ENCODE peak calls at places on chromosomes 12 and 14, in eight cellular contexts. D is cardiac muscle cell, A is stomach, Y is astrocyte, U is prostate gland, J is thyroid gland, L is heart left ventricle, P is aorta. O is an unnamed sample.
A peak's percentile ranks its signal among the peaks of the same experiment; 100 is the strongest.

GRCh38 chr14:22534547-22534946 is 54.5 kb downstream of the DAD1 start:
- DNase-seq in P (no peak), L (no peak), A (no peak), U (no peak), J (no peak), Y (no peak), D (no peak), O (no peak)

GRCh38 chr14:99605299-99605961 is 1.4 kb upstream of the CCDC85C start:
- DNase-seq in Y (peak; percentile 62), A (peak; percentile 74), U (peak; percentile 65), L (peak; percentile 56), D (peak; percentile 62), J (peak; percentile 59), P (peak; percentile 64), O (peak; percentile 76)

GRCh38 chr12:26280869-26281268 is 85.5 kb downstream of the SSPN start:
- DNase-seq in A (no peak), J (peak; percentile 57), L (no peak), U (no peak), D (no peak), P (no peak), Y (no peak), O (no peak)

GRCh38 chr12:39672976-39673375 is 53.4 kb upstream of the ABCD2 start:
- DNase-seq in A (no peak), P (no peak), L (no peak), D (no peak), J (no peak), Y (no peak), U (no peak), O (no peak)

GRCh38 chr14:78721756-78722455 is 551.7 kb downstream of the NRXN3 start:
- DNase-seq in U (no peak), Y (no peak), L (no peak), P (no peak), D (no peak), J (no peak), A (no peak), O (no peak)

GRCh38 chr14:64945431-64945830 is 2.9 kb upstream of the GPX2 start:
- DNase-seq in A (no peak), P (no peak), Y (no peak), J (no peak), L (no peak), U (no peak), D (no peak), O (no peak)

GRCh38 chr12:9022592-9022991 is 33.2 kb downstream of the KLRG1 start:
- DNase-seq in U (no peak), Y (no peak), D (no peak), A (no peak), L (no peak), J (no peak), P (no peak), O (no peak)

GRCh38 chr12:120468271-120468845 is 1.2 kb downstream of the SRSF9 start:
- DNase-seq in A (peak; percentile 44), L (peak; percentile 30), Y (peak; percentile 51), J (peak; percentile 41), P (peak; percentile 52), U (no peak), D (peak; percentile 78), O (peak; percentile 58)

GRCh38 chr12:27969901-27970390 is 2.6 kb downstream of the PTHLH start:
- DNase-seq in P (peak; percentile 59), U (peak; percentile 56), L (peak; percentile 50), A (peak; percentile 72), J (peak; percentile 69), D (peak; percentile 73), Y (peak; percentile 75), O (peak; percentile 56)

GRCh38 chr12:52716061-52716460 is 12.7 kb upstream of the KRT77 start:
- DNase-seq in D (no peak), P (no peak), Y (no peak), A (no peak), L (no peak), U (no peak), J (no peak), O (no peak)

GRCh38 chr12:3293013-3293412 is 198.0 kb upstream of the PRMT8 start:
- DNase-seq in P (no peak), D (no peak), A (no peak), U (no peak), J (no peak), L (no peak), Y (no peak), O (no peak)

GRCh38 chr12:49967777-49968250 is 4.9 kb upstream of the AQP6 start:
- DNase-seq in Y (no peak), U (no peak), P (no peak), D (no peak), L (no peak), J (no peak), A (no peak), O (no peak)

GRCh38 chr12:114669501-114670256 is 14.3 kb downstream of the TBX3 start:
- DNase-seq in A (no peak), U (no peak), P (no peak), D (no peak), J (peak; percentile 82), Y (no peak), L (no peak), O (no peak)

GRCh38 chr14:92190768-92191167 is 69.0 kb downstream of the CPSF2 start:
- DNase-seq in P (no peak), D (no peak), U (no peak), A (no peak), Y (no peak), L (no peak), J (no peak), O (no peak)

GRCh38 chr14:81206115-81206514 is 14.6 kb downstream of the GTF2A1 start:
- DNase-seq in P (no peak), A (no peak), U (no peak), L (no peak), J (no peak), D (no peak), Y (no peak), O (no peak)

GRCh38 chr14:96245710-96246534 is 10.1 kb upstream of the BDKRB1 start:
- DNase-seq in Y (peak; percentile 84), L (no peak), A (no peak), J (no peak), U (no peak), P (no peak), D (peak; percentile 73), O (no peak)
- H3K36me3 ChIP-seq in Y (no peaks in the 10 kb centered on the region), L (no peaks in the 10 kb centered on the region), A (no peaks in the 10 kb centered on the region), J (peaks cover 7% of the 10 kb centered on the region), U (no peaks in the 10 kb centered on the region), P (no peaks in the 10 kb centered on the region), D (no peaks in the 10 kb centered on the region), O (no peaks in the 10 kb centered on the region)

GRCh38 chr14:68626386-68626785 is 166.5 kb downstream of the ZFP36L1 start:
- DNase-seq in Y (no peak), L (peak; percentile 65), P (peak; percentile 62), A (no peak), J (peak; percentile 22), D (no peak), U (no peak), O (no peak)

GRCh38 chr14:68625366-68626090 is 167.3 kb downstream of the ZFP36L1 start:
- DNase-seq in L (no peak), U (no peak), A (no peak), J (no peak), P (no peak), D (no peak), Y (no peak), O (no peak)

GRCh38 chr14:68623307-68623706 is 169.6 kb downstream of the ZFP36L1 start:
- DNase-seq in D (no peak), U (no peak), P (no peak), L (no peak), A (no peak), J (no peak), Y (no peak), O (no peak)

GRCh38 chr14:68623828-68624227 is 169.0 kb downstream of the ZFP36L1 start:
- DNase-seq in P (no peak), Y (no peak), D (no peak), A (no peak), L (no peak), J (no peak), U (no peak), O (no peak)

DNA sequence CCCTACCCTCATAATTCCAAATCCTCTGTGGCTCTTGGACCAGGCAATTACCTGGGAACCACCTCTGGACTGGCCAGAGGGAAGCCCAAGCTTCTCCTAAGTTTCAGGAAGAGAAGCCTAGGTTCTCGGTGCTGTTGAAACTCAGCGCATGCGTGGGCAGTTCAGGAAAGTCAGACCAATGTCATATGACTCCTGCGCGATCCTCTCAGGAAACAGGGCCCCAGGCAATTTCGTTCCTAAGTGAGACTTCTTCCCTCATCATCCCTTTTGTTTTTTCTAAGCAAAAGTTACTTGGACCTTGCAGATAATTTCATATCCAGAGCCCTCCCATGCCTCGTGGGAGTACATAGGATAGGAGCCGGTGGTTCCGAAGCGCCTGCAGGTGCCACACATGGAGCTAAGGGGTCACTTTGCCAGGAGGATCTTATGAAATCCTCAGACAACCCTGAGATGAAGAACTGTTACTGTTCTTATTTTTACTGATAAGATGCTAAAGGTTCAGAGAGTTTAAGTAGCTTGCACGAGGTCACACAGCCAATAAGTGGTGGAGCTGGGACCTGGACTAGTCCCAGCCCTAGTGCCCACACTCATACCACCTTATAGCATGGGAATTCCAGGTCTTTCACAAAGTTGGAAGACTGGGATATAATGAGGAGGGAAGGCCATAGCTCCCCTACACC is 168.2 kb downstream of the ZFP36L1 start:
- DNase-seq in D (no peak), Y (no peak), L (no peak), A (no peak), J (no peak), U (no peak), P (peak; percentile 66), O (peak; percentile 75)
- H3K4me3 ChIP-seq in D (no peak overlapping the region), Y (no peak overlapping the region), L (no peak overlapping the region), A (no peak overlapping the region), J (no peak overlapping the region), U (no peak overlapping the region), P (no peak overlapping the region), O (no peak overlapping the region)

DNA sequence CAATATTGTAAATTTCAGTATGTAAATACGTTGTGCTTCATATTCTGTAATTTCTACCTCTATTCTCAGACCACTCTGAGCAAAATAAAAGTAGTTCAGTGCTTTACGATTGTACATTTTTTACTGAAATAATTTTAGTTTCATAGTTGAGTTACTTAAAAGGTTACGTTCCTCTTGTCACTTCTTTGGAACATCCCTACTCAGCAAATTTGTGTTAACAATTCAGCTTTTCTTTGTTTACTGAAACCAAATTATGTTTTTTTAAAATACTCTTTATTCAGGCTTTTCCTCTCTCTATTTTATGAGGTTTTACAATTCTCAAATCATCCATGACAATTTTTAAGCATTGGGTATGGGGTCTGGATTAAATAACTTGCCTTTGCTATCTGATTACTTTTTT is 25.8 kb downstream of the CPSF6 start:
- DNase-seq in J (no peak), U (no peak), L (no peak), P (no peak), A (no peak), D (no peak), Y (no peak), O (no peak)
- H3K36me3 ChIP-seq in J (peaks cover 23% of the 10 kb centered on the region), U (no peaks in the 10 kb centered on the region), L (peaks cover 37% of the 10 kb centered on the region), P (no peaks in the 10 kb centered on the region), A (peaks cover 15% of the 10 kb centered on the region), D (peaks cover 72% of the 10 kb centered on the region), Y (peaks cover 23% of the 10 kb centered on the region), O (peaks cover 72% of the 10 kb centered on the region)

GRCh38 chr12:6369916-6370575 is 5.3 kb downstream of the SCNN1A start:
- DNase-seq in L (no peak), D (no peak), A (no peak), P (peak; percentile 23), Y (no peak), U (no peak), J (peak; percentile 42), O (peak; percentile 37)
- H3K4me3 ChIP-seq in L (no peak overlapping the region), D (no peak overlapping the region), A (peak overlapping the region; percentile 52), P (no peak overlapping the region), Y (no peak overlapping the region), U (no peak overlapping the region), J (no peak overlapping the region), O (peak overlapping the region; percentile 3)